ENCODE peak calls at places on chromosomes 12 and 14, in seven cellular contexts. Z is cardiac muscle cell; Y is CD8-positive, alpha-beta T cell; W is esophagus squamous epithelium; P is GM12865; T is HL-60; D is NT2/D1. L is an unnamed sample.

GRCh38 chr14:49863483-49864262 is 11.1 kb upstream of the NEMF start:
- DNase-seq in P (peak), Z (no peak), T (no peak), Y (no peak), W (no peak), D (no peak), L (no peak)

GRCh38 chr12:25875661-25876060 is 82.8 kb upstream of the RASSF8 start:
- DNase-seq in D (no peak), Y (no peak), W (no peak), T (no peak), P (no peak), Z (peak), L (no peak)

GRCh38 chr12:90574676-90575075 is 380.3 kb downstream of the CCER1 start:
- DNase-seq in W (no peak), P (no peak), T (no peak), D (no peak), Z (no peak), Y (no peak), L (peak)

GRCh38 chr12:79858518-79858917 is 76.4 kb downstream of the PPP1R12A start:
- DNase-seq in W (no peak), Z (peak), D (no peak), P (no peak), T (no peak), Y (no peak), L (no peak)

GRCh38 chr12:108853426-108853825 is 4.0 kb downstream of the SSH1 start:
- DNase-seq in P (no peak), Y (no peak), D (no peak), T (no peak), Z (no peak), W (no peak), L (no peak)

GRCh38 chr14:46661728-46662127 is 10.1 kb upstream of the RPL10L start:
- DNase-seq in D (peak), T (peak), W (no peak), P (no peak), Z (no peak), Y (no peak), L (peak)

GRCh38 chr12:51926718-51927117 is 19.4 kb downstream of the ACVRL1 start:
- DNase-seq in Z (peak), D (peak), Y (peak), P (peak), W (no peak), T (peak), L (peak)

GRCh38 chr14:24138396-24139271 is 2.6 kb downstream of the PSME1 start:
- DNase-seq in D (no peak), Y (no peak), P (no peak), Z (no peak), W (no peak), T (no peak), L (no peak)

GRCh38 chr14:63899953-63900352 is 47.1 kb downstream of the SYNE2 start:
- DNase-seq in W (no peak), P (peak), D (no peak), Z (no peak), Y (no peak), T (peak), L (no peak)

GRCh38 chr12:124626841-124627502 is 59.6 kb upstream of the NCOR2 start:
- DNase-seq in W (no peak), T (no peak), P (no peak), Y (no peak), Z (peak), D (no peak), L (no peak)

DNA sequence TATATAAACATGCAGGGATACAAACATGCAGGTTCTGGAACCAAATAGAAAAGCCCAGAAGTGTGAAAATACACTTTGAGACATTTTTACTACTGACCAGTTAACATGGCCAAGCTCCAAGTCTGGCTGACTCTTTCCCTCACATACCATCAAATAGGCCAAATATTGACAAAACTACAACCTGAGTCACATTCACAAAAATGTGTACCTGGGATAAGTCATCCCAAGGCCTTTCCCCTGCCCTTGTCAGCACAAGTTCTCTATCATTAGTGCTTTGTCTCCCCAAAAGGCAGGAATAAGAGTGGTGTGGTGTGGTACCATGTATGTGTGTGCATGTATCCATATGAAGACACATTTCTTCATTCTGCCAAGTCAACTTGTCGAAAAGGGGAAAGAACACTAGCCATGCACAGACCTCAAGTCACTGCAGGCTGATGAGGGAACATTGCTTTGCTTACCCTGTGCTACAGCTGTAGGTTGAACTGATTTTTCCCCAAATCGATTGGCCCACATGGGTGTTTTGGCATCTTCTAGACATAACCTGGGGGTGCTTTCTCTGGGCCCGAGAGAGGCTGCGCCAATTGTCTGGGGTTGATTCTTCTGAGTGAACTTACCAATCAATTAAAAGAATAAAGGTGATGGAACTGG is 14.9 kb downstream of the HOXC4 start:
- DNase-seq in Z (no peak), T (no peak), D (no peak), W (no peak), Y (no peak), P (no peak), L (peak)
- H3K4me3 ChIP-seq in Z (no peak), T (no peak), D (no peak), W (no peak), Y (no peak), P (no peak), L (no peak)

GRCh38 chr12:122886851-122887816 is 8.8 kb downstream of the VPS37B start:
- DNase-seq in Z (peak), P (peak), D (no peak), T (no peak), W (no peak), Y (no peak), L (peak)
- H3K4me3 ChIP-seq in Z (no peak), P (no peak), D (no peak), T (no peak), W (peak), Y (peak), L (peak)

GRCh38 chr12:27551172-27551840 is 27.3 kb downstream of the PPFIBP1 start:
- DNase-seq in Y (no peak), Z (no peak), D (no peak), W (no peak), P (no peak), T (no peak), L (no peak)

GRCh38 chr12:27549231-27549800 is 25.3 kb downstream of the PPFIBP1 start:
- DNase-seq in T (no peak), D (no peak), Y (no peak), P (no peak), W (no peak), Z (peak), L (peak)

GRCh38 chr12:27550653-27550975 is 26.6 kb downstream of the PPFIBP1 start:
- DNase-seq in T (no peak), Y (no peak), P (no peak), D (no peak), Z (peak), W (no peak), L (peak)

GRCh38 chr12:27548301-27549199 is 24.5 kb downstream of the PPFIBP1 start:
- DNase-seq in W (no peak), P (no peak), D (no peak), T (no peak), Z (no peak), Y (no peak), L (no peak)

DNA sequence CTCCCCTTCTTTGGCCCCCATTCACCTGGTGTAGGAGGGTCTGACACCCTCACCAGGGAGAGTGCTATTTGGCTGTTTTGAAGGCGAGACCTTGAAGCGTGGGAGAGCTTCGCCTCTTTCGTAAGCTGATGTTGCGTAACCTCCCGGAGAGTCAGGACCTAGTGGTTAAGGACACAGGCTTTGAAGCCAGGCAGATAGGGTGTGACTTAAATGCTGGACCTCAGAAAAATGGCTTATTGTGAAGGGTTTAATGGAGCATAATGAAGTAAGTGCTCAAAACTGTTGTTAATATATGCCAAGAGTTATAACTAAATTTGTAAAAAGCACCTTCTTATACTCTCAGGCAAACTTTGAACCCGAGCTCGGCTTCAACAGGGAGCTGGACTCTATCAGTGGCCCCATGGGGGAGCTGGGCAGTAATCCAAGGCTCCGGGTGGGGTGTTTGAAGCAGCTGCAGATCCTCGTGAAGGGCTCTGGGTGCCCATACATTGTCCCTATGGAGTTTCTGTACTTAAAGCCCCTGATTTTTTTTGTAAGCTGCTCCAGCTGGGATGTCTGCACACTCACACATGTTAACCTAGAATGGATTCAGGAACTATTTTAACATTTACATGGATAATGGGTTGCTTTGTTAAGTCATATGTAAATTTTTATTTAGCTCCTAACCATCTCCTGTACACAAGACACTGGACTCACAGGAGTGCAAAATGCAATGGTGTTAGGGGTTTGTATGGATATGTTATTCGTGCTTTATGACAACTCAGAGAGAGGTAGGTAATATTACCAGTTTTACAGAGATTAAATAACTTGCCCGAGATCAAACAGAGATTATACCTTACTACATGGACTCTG is 26.0 kb downstream of the PPFIBP1 start:
- DNase-seq in D (peak), W (no peak), P (no peak), T (peak), Y (no peak), Z (peak), L (peak)
- H3K4me3 ChIP-seq in D (no peak), W (peak), P (no peak), T (no peak), Y (no peak), Z (no peak), L (peak)

GRCh38 chr12:62657363-62657632 is 190.7 kb downstream of the MON2 start:
- DNase-seq in D (no peak), Y (no peak), W (no peak), P (no peak), T (no peak), Z (no peak), L (no peak)

GRCh38 chr12:62658910-62659309 is 192.3 kb downstream of the MON2 start:
- DNase-seq in Y (no peak), P (no peak), W (no peak), D (no peak), Z (no peak), T (no peak), L (no peak)

GRCh38 chr12:62660763-62661162 is 194.1 kb downstream of the MON2 start:
- DNase-seq in D (no peak), Z (peak), Y (no peak), P (no peak), W (no peak), T (no peak), L (peak)

GRCh38 chr12:62656576-62657362 is 190.1 kb downstream of the MON2 start:
- DNase-seq in Y (no peak), D (no peak), P (no peak), Z (no peak), W (no peak), T (no peak), L (no peak)

GRCh38 chr12:62659457-62660295 is 193.1 kb downstream of the MON2 start:
- DNase-seq in Y (no peak), T (no peak), P (no peak), W (no peak), Z (no peak), D (peak), L (no peak)
- H3K4me3 ChIP-seq in Y (no peak), T (no peak), P (no peak), W (no peak), Z (no peak), D (no peak), L (no peak)

GRCh38 chr12:94792690-94793089 is 142.3 kb upstream of the TMCC3 start:
- DNase-seq in P (no peak), D (no peak), Z (peak), T (peak), Y (no peak), W (no peak), L (no peak)
- H3K4me3 ChIP-seq in P (no peak), D (no peak), Z (no peak), T (peak), Y (no peak), W (no peak), L (no peak)

GRCh38 chr12:127785936-127786335 is 481.0 kb upstream of the TMEM132C start:
- DNase-seq in W (no peak), Z (no peak), P (no peak), D (no peak), Y (no peak), T (no peak), L (no peak)

GRCh38 chr12:127781336-127781735 is 485.6 kb upstream of the TMEM132C start:
- DNase-seq in W (no peak), T (no peak), P (no peak), D (no peak), Z (no peak), Y (no peak), L (no peak)

GRCh38 chr12:127780881-127781280 is 486.1 kb upstream of the TMEM132C start:
- DNase-seq in W (no peak), T (no peak), P (no peak), Z (no peak), Y (no peak), D (no peak), L (no peak)

GRCh38 chr12:127787544-127787943 is 479.4 kb upstream of the TMEM132C start:
- DNase-seq in Y (no peak), T (no peak), W (no peak), Z (no peak), D (no peak), P (no peak), L (no peak)

GRCh38 chr12:127785535-127785934 is 481.4 kb upstream of the TMEM132C start:
- DNase-seq in P (no peak), T (no peak), Z (no peak), D (no peak), Y (no peak), W (no peak), L (peak)
- H3K4me3 ChIP-seq in P (no peak), T (no peak), Z (no peak), D (no peak), Y (no peak), W (no peak), L (no peak)

L was measured in bronchial epithelial cell.